ENCODE peak calls at places on chromosomes 6 and 20, in four cellular contexts. H is psoas muscle, A is heart left ventricle, X is OCI-LY7. G is an unnamed sample.

GRCh38 chr20:37309941-37310590 is 20.6 kb downstream of the MANBAL start:
- DNase-seq in H (no peak), X (no peak), A (no peak), G (no peak)

GRCh38 chr6:127111526-127111925 is 6.9 kb upstream of the RSPO3 start:
- DNase-seq in X (no peak), H (no peak), A (no peak), G (no peak)

GRCh38 chr20:44745560-44746366 is at the start of gene KCNK15:
- DNase-seq in A (peak; percentile 51), X (no peak), H (peak; percentile 67), G (peak; percentile 12)

GRCh38 chr20:535958-536357 is 7.6 kb downstream of the CSNK2A1 start:
- DNase-seq in A (no peak), X (no peak), H (no peak), G (no peak)

GRCh38 chr20:3245156-3245555 is 6.2 kb upstream of the SLC4A11 start:
- DNase-seq in X (no peak), H (no peak), A (no peak), G (no peak)

GRCh38 chr20:20956586-20956985 is 149.6 kb downstream of the LINC00237 start:
- DNase-seq in A (no peak), X (no peak), H (no peak), G (no peak)

GRCh38 chr20:50513169-50514034 is 3.2 kb downstream of the PTPN1 start:
- DNase-seq in A (no peak), H (no peak), X (no peak), G (peak; percentile 43)

GRCh38 chr20:47854687-47855212 is 69.5 kb upstream of the SULF2 start:
- DNase-seq in X (peak; percentile 66), A (no peak), H (no peak), G (peak; percentile 57)

GRCh38 chr20:32188376-32189122 is 19.0 kb downstream of the PLAGL2 start:
- DNase-seq in H (no peak), A (no peak), X (no peak), G (no peak)

GRCh38 chr20:61953789-61954125 is 111.9 kb downstream of the TAF4 start:
- DNase-seq in A (peak; percentile 3), X (no peak), H (no peak), G (no peak)

GRCh38 chr20:34195355-34195754 is 45.9 kb upstream of the ASIP start:
- DNase-seq in A (no peak), X (no peak), H (no peak), G (no peak)

GRCh38 chr6:12115492-12115891 is 103.4 kb downstream of the HIVEP1 start:
- DNase-seq in X (no peak), H (no peak), A (no peak), G (peak; percentile 59)

GRCh38 chr6:63731946-63732735 is 96.5 kb downstream of the PHF3 start:
- DNase-seq in H (no peak), X (no peak), A (no peak), G (no peak)

GRCh38 chr6:87341158-87341557 is 3.5 kb upstream of the C6orf163 start:
- DNase-seq in A (no peak), H (no peak), X (no peak), G (no peak)

GRCh38 chr6:162705736-162706135 is 21.8 kb downstream of the PRKN start:
- DNase-seq in X (no peak), H (no peak), A (no peak), G (no peak)

GRCh38 chr6:113457156-113457555 is 400.0 kb upstream of the MARCKS start:
- DNase-seq in X (no peak), A (no peak), H (no peak), G (no peak)

GRCh38 chr20:32091888-32092346 is 17.6 kb upstream of the TM9SF4 start:
- DNase-seq in X (peak; percentile 83), A (peak; percentile 68), H (peak; percentile 78), G (peak; percentile 83)

GRCh38 chr6:142416179-142416578 is 114.4 kb downstream of the ADGRG6 start:
- DNase-seq in A (no peak), X (no peak), H (no peak), G (no peak)

DNA sequence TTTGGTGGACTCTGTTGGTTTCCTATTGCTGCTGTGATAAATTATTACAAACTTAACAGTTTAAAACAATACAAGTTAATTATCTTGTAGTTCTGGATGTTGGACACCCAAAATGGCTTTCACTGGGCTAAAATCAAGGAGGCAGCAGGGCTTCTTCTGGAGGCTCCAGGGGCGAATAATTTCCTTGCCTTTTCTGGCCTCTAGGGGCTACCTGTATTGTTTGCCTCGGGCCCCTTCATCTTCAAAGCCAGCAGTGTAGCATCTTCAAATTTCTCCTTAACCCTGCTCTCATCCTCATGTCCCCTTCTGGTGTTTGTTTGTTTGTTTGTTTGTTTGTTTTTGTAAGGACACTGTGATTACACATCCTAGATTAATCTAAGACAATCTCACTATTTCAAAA is 60.5 kb upstream of the ANKEF1 start:
- DNase-seq in X (peak; percentile 1), A (no peak), H (no peak), G (peak; percentile 5)
- TF ChIP-seq CTCF in X (peak; percentile 54), A (no peak), H (no peak), G (peak; percentile 17)

GRCh38 chr6:98945311-98946005 is 2.3 kb downstream of the FBXL4 start:
- DNase-seq in X (peak; percentile 50), H (no peak), A (no peak), G (no peak)

GRCh38 chr6:98944598-98945011 is 3.1 kb downstream of the FBXL4 start:
- DNase-seq in X (no peak), H (no peak), A (no peak), G (no peak)

GRCh38 chr6:98944168-98944567 is 3.6 kb downstream of the FBXL4 start:
- DNase-seq in A (no peak), H (no peak), X (no peak), G (no peak)

GRCh38 chr6:98941319-98941718 is 6.4 kb downstream of the FBXL4 start:
- DNase-seq in A (no peak), H (no peak), X (no peak), G (no peak)

DNA sequence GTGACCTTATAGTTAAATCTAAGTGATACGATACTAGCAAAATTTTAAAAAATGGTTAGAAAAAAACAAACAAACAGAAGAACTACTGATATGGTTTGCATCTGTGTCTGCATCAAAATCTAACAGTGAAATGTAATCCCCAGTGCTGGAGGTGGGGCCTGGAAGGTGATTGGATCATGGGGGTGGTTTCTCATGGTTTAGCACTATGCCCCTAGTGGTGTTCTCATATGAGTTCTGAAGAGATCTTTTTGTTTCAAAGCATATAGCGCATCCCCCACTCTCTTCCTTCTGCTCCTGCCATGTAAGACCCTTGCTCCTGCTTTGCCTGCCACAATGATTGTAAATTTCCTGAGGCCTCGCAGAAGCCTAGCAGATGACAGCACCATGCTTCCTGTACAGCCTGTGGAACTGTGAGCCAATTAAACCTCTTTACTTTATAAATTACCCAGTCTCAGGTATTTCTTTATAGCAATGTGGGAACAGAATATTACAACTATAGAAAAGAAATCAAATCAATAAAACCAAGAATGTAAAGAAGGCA is 5.4 kb downstream of the FBXL4 start:
- DNase-seq in H (no peak), X (no peak), A (no peak), G (no peak)
- TF ChIP-seq CTCF in H (no peak), X (peak; percentile 37), A (no peak), G (peak; percentile 5)

DNA sequence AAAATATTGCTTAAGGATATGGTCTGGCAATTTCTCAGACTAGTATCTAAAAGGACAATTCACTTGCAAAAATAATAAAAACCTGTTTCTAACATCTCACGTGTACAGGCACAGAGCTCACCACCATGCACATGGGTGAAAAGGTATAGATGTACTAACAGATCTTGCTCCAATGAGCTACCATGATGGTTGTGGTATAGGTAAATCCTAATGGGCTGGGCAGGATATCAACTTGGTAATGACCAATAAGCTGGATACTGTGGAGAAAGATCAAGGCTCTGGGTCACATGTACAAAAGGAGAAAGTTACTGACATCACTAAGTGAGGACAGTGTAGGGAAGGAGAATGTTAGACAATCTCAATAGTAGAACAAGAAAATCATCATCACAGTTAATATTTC is 111.0 kb upstream of the NUP153 start:
- DNase-seq in H (no peak), X (no peak), A (no peak), G (no peak)
- TF ChIP-seq CTCF in H (no peak), X (no peak), A (no peak), G (no peak)

GRCh38 chr6:11083491-11083890 is 10.1 kb upstream of the SMIM13 start:
- DNase-seq in H (no peak), X (no peak), A (no peak), G (no peak)
- TF ChIP-seq CTCF in H (no peak), X (no peak), A (no peak), G (no peak)

DNA sequence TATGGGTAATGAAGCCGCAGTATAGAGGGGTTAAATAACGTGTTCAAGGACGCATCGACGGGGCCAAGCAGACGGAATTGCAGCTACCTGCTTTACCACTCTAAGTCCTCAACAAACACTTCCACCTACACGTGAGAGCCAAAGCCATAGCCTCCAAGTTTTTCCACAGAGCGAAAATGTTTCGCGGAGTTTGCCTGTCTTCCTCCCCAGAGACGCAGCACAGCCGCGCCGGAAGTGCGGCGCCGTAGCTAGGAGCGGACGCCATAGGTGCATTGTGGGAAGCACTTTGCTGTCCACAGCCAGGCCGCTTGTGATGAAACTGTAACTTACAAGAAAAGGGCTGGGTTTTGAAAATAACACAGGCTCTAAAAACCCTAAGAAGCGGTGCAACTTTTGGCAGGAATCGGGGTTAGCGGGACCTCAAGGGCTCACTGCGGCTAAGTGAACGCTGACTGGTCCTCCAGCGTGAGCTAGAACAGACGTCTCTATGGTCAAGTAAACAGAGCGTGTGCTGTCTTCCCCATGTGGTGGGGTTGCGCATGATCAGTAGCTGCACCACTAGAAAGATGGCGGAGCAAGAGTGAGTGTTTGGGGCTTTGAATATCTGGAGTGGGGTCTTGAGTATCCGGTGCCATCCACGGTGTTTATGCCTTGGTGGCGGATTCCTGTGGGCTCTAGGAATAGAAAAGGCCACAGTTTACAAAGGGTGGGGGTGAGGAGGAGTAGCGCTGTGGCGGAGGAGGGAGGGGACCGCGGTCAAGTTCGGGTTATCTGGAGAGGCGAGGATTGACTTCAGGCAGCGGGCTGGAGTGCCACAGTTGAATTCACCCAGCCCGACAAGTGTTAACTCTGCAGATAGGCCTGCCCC is at the start of gene RPL7L1:
- DNase-seq in X (peak; percentile 92), H (peak; percentile 80), A (peak; percentile 86), G (peak; percentile 91)
- TF ChIP-seq CTCF in X (no peak), H (peak; percentile 12), A (no peak), G (no peak)

GRCh38 chr20:17825251-17825691 is 125.5 kb downstream of the BANF2 start:
- DNase-seq in A (peak; percentile 36), X (no peak), H (no peak), G (peak; percentile 13)
- TF ChIP-seq CTCF in A (no peak), X (no peak), H (no peak), G (no peak)

GRCh38 chr6:16766043-16766521 is 4.8 kb upstream of the ATXN1 start:
- DNase-seq in H (no peak), X (no peak), A (no peak), G (peak; percentile 67)

GRCh38 chr6:16765235-16765634 is 4.0 kb upstream of the ATXN1 start:
- DNase-seq in A (no peak), H (no peak), X (no peak), G (no peak)

GRCh38 chr6:16762547-16763477 is 1.6 kb upstream of the ATXN1 start:
- DNase-seq in H (peak; percentile 26), X (peak; percentile 16), A (peak; percentile 45), G (peak; percentile 81)

GRCh38 chr6:16762265-16762546 is 946 bp upstream of the ATXN1 start:
- DNase-seq in H (no peak), A (no peak), X (no peak), G (no peak)

GRCh38 chr6:16764188-16764950 is 3.1 kb upstream of the ATXN1 start:
- DNase-seq in X (no peak), H (no peak), A (no peak), G (peak; percentile 51)
- TF ChIP-seq CTCF in X (no peak), H (peak; percentile 14), A (peak; percentile 16), G (peak; percentile 37)

G was measured in GM12865.